ENCODE peak calls at places on chromosomes 4 and X, in eight cellular contexts. W, S, T, H, Z, P, G and Q are unnamed samples.

GRCh38 chr4:42586775-42587174 is 70.1 kb downstream of the ATP8A1 start:
- DNase-seq in T (no peak), S (no peak), G (no peak), P (no peak), Z (no peak), W (no peak), H (no peak), Q (no peak)

GRCh38 chr4:70603856-70604255 is 11.8 kb downstream of the AMBN start:
- DNase-seq in T (no peak), W (no peak), P (no peak), G (peak; percentile 12), S (no peak), Z (no peak), H (no peak), Q (no peak)

GRCh38 chr4:114108869-114109268 is 129.4 kb upstream of the ARSJ start:
- DNase-seq in S (no peak), P (no peak), H (peak; percentile 56), T (no peak), W (no peak), G (peak; percentile 35), Z (no peak), Q (no peak)

GRCh38 chr4:113556382-113557134 is 205.0 kb downstream of the CAMK2D start:
- DNase-seq in T (no peak), W (no peak), P (no peak), S (no peak), Z (no peak), H (no peak), G (no peak), Q (peak; percentile 29)

GRCh38 chrX:68511255-68511654 is 12.4 kb downstream of the YIPF6 start:
- DNase-seq in T (no peak), G (peak; percentile 51), Z (peak; percentile 10), H (no peak), W (peak; percentile 29), P (peak; percentile 29), S (peak; percentile 31), Q (peak; percentile 58)

GRCh38 chr4:107616838-107617389 is 103.1 kb downstream of the PAPSS1 start:
- DNase-seq in T (no peak), G (no peak), W (no peak), S (no peak), Z (no peak), H (no peak), P (no peak), Q (no peak)

GRCh38 chrX:69948398-69948797 is 101.3 kb downstream of the AWAT2 start:
- DNase-seq in G (no peak), S (no peak), W (no peak), T (no peak), H (no peak), Z (no peak), P (no peak), Q (no peak)

GRCh38 chrX:97666890-97667289 is 783.2 kb downstream of the RPA4 start:
- DNase-seq in T (no peak), P (no peak), G (no peak), W (no peak), Z (no peak), H (no peak), S (no peak), Q (no peak)

GRCh38 chrX:40644821-40645358 is 2.5 kb downstream of the CXorf38 start:
- DNase-seq in W (no peak), S (peak; percentile 60), P (peak; percentile 37), G (peak; percentile 81), T (peak; percentile 23), H (peak; percentile 60), Z (peak; percentile 19), Q (peak; percentile 80)